ENCODE peak calls at places on chromosome 4, in five cellular contexts. One of them, this sample, is unnamed.

GRCh38 chr4:113159901-113160545 is 110.6 kb downstream of the ANK2 start:
- DNase-seq in stomach: no peak
- DNase-seq in breast epithelium: no peak
- DNase-seq in HCT116: no peak
- DNase-seq in sigmoid colon: no peak
- DNase-seq in this sample: no peak

GRCh38 chr4:5843573-5844239 is 49.2 kb downstream of the CRMP1 start:
- DNase-seq in stomach: no peak
- DNase-seq in breast epithelium: no peak
- DNase-seq in HCT116: no peak
- DNase-seq in sigmoid colon: no peak
- DNase-seq in this sample: no peak

GRCh38 chr4:81833596-81833995 is 361.9 kb upstream of the RASGEF1B start:
- DNase-seq in HCT116: no peak
- DNase-seq in sigmoid colon: no peak
- DNase-seq in breast epithelium: no peak
- DNase-seq in stomach: no peak
- DNase-seq in this sample: no peak

GRCh38 chr4:147830987-147831386 is 99.1 kb downstream of the ARHGAP10 start:
- DNase-seq in HCT116: no peak
- DNase-seq in breast epithelium: no peak
- DNase-seq in stomach: no peak
- DNase-seq in sigmoid colon: no peak
- DNase-seq in this sample: peak; percentile 52

GRCh38 chr4:189869236-189869635 is 71.4 kb upstream of the FRG1 start:
- DNase-seq in stomach: no peak
- DNase-seq in sigmoid colon: no peak
- DNase-seq in HCT116: no peak
- DNase-seq in breast epithelium: no peak
- DNase-seq in this sample: no peak

GRCh38 chr4:149986916-149987315 is 91.3 kb upstream of the DCLK2 start:
- DNase-seq in sigmoid colon: no peak
- DNase-seq in stomach: no peak
- DNase-seq in HCT116: no peak
- DNase-seq in breast epithelium: no peak
- DNase-seq in this sample: no peak

GRCh38 chr4:74794341-74794801 is at the start of gene BTC:
- DNase-seq in stomach: peak; percentile 77
- DNase-seq in sigmoid colon: peak; percentile 78
- DNase-seq in HCT116: peak; percentile 43
- DNase-seq in breast epithelium: peak; percentile 61
- DNase-seq in this sample: no peak

GRCh38 chr4:82589756-82590155 is 28.0 kb upstream of the TMEM150C start:
- DNase-seq in breast epithelium: no peak
- DNase-seq in stomach: no peak
- DNase-seq in sigmoid colon: no peak
- DNase-seq in HCT116: no peak
- DNase-seq in this sample: no peak

GRCh38 chr4:102506523-102506922 is 5.4 kb downstream of the NFKB1 start:
- DNase-seq in breast epithelium: no peak
- DNase-seq in stomach: no peak
- DNase-seq in sigmoid colon: no peak
- DNase-seq in HCT116: no peak
- DNase-seq in this sample: no peak

GRCh38 chr4:1992468-1993168 is 16.2 kb downstream of the NELFA start:
- DNase-seq in HCT116: no peak
- DNase-seq in stomach: no peak
- DNase-seq in sigmoid colon: no peak
- DNase-seq in breast epithelium: no peak
- DNase-seq in this sample: no peak

GRCh38 chr4:5158391-5158770 is 107.1 kb downstream of the STK32B start:
- DNase-seq in sigmoid colon: no peak
- DNase-seq in HCT116: no peak
- DNase-seq in breast epithelium: no peak
- DNase-seq in stomach: no peak
- DNase-seq in this sample: no peak

GRCh38 chr4:47468686-47469365 is 5.3 kb upstream of the COMMD8 start:
- DNase-seq in HCT116: no peak
- DNase-seq in breast epithelium: no peak
- DNase-seq in sigmoid colon: no peak
- DNase-seq in stomach: no peak
- DNase-seq in this sample: no peak

GRCh38 chr4:101326586-101326985 is 20.7 kb downstream of the PPP3CA start:
- DNase-seq in stomach: no peak
- DNase-seq in sigmoid colon: no peak
- DNase-seq in breast epithelium: no peak
- DNase-seq in HCT116: no peak
- DNase-seq in this sample: no peak

GRCh38 chr4:95217197-95217596 is 331.6 kb downstream of the UNC5C start:
- DNase-seq in HCT116: no peak
- DNase-seq in sigmoid colon: no peak
- DNase-seq in breast epithelium: no peak
- DNase-seq in stomach: no peak
- DNase-seq in this sample: no peak

GRCh38 chr4:155908187-155909139 is 5.0 kb downstream of the TDO2 start:
- DNase-seq in stomach: no peak
- DNase-seq in breast epithelium: no peak
- DNase-seq in sigmoid colon: no peak
- DNase-seq in HCT116: no peak
- DNase-seq in this sample: no peak

GRCh38 chr4:56757270-56757746 is 64.2 kb downstream of the SPINK2 start:
- DNase-seq in stomach: no peak
- DNase-seq in breast epithelium: no peak
- DNase-seq in HCT116: no peak
- DNase-seq in sigmoid colon: peak; percentile 88
- DNase-seq in this sample: no peak

GRCh38 chr4:174096456-174096855 is 187.0 kb downstream of the FBXO8 start:
- DNase-seq in stomach: no peak
- DNase-seq in HCT116: no peak
- DNase-seq in breast epithelium: no peak
- DNase-seq in sigmoid colon: no peak
- DNase-seq in this sample: no peak

GRCh38 chr4:148216866-148217814 is 225.1 kb downstream of the NR3C2 start:
- DNase-seq in sigmoid colon: no peak
- DNase-seq in stomach: no peak
- DNase-seq in breast epithelium: no peak
- DNase-seq in HCT116: no peak
- DNase-seq in this sample: peak; percentile 20

GRCh38 chr4:54954656-54955388 is 170.6 kb downstream of the KDR start:
- DNase-seq in stomach: no peak
- DNase-seq in HCT116: no peak
- DNase-seq in breast epithelium: no peak
- DNase-seq in sigmoid colon: no peak
- DNase-seq in this sample: peak; percentile 60

GRCh38 chr4:123822353-123822752 is 425.8 kb downstream of the SPRY1 start:
- DNase-seq in sigmoid colon: no peak
- DNase-seq in stomach: no peak
- DNase-seq in breast epithelium: no peak
- DNase-seq in HCT116: no peak
- DNase-seq in this sample: no peak

GRCh38 chr4:93960916-93961315 is 132.4 kb downstream of the ATOH1 start:
- DNase-seq in sigmoid colon: no peak
- DNase-seq in breast epithelium: no peak
- DNase-seq in stomach: no peak
- DNase-seq in HCT116: no peak
- DNase-seq in this sample: no peak

GRCh38 chr4:6520051-6520450 is 47.6 kb upstream of the PPP2R2C start:
- DNase-seq in sigmoid colon: peak; percentile 36
- DNase-seq in HCT116: no peak
- DNase-seq in stomach: no peak
- DNase-seq in breast epithelium: no peak
- DNase-seq in this sample: no peak

GRCh38 chr4:146637853-146638800 is 566 bp upstream of the POU4F2 start:
- DNase-seq in HCT116: no peak
- DNase-seq in sigmoid colon: no peak
- DNase-seq in breast epithelium: no peak
- DNase-seq in stomach: no peak
- DNase-seq in this sample: no peak

GRCh38 chr4:140014284-140014683 is 139.7 kb downstream of the MAML3 start:
- DNase-seq in breast epithelium: no peak
- DNase-seq in sigmoid colon: no peak
- DNase-seq in HCT116: no peak
- DNase-seq in stomach: no peak
- DNase-seq in this sample: no peak

GRCh38 chr4:85514117-85514516 is 39.2 kb downstream of the ARHGAP24 start:
- DNase-seq in sigmoid colon: no peak
- DNase-seq in HCT116: no peak
- DNase-seq in stomach: no peak
- DNase-seq in breast epithelium: no peak
- DNase-seq in this sample: no peak

GRCh38 chr4:121950680-121951569 is 935 bp downstream of the TRPC3 start:
- DNase-seq in stomach: peak; percentile 27
- DNase-seq in sigmoid colon: peak; percentile 67
- DNase-seq in breast epithelium: no peak
- DNase-seq in HCT116: no peak
- DNase-seq in this sample: peak; percentile 13

GRCh38 chr4:15515106-15515505 is 45.4 kb downstream of the CC2D2A start:
- DNase-seq in breast epithelium: no peak
- DNase-seq in stomach: no peak
- DNase-seq in HCT116: no peak
- DNase-seq in sigmoid colon: no peak
- DNase-seq in this sample: peak; percentile 50

GRCh38 chr4:122826596-122827257 is at the start of gene FGF2:
- DNase-seq in sigmoid colon: peak; percentile 90
- DNase-seq in stomach: peak; percentile 31
- DNase-seq in HCT116: no peak
- DNase-seq in breast epithelium: peak; percentile 52
- DNase-seq in this sample: peak; percentile 68

GRCh38 chr4:48906283-48907173 is at the start of gene OCIAD2:
- DNase-seq in sigmoid colon: peak; percentile 69
- DNase-seq in stomach: peak; percentile 84
- DNase-seq in breast epithelium: peak; percentile 68
- DNase-seq in HCT116: peak; percentile 55
- DNase-seq in this sample: peak; percentile 70

GRCh38 chr4:48907706-48908477 is 1.3 kb upstream of the OCIAD2 start:
- DNase-seq in HCT116: no peak
- DNase-seq in breast epithelium: no peak
- DNase-seq in stomach: no peak
- DNase-seq in sigmoid colon: no peak
- DNase-seq in this sample: no peak

GRCh38 chr4:48904101-48904500 is 2.5 kb downstream of the OCIAD2 start:
- DNase-seq in stomach: no peak
- DNase-seq in sigmoid colon: no peak
- DNase-seq in breast epithelium: no peak
- DNase-seq in HCT116: no peak
- DNase-seq in this sample: no peak

GRCh38 chr4:48904541-48905142 is 1.9 kb downstream of the OCIAD2 start:
- DNase-seq in stomach: no peak
- DNase-seq in HCT116: no peak
- DNase-seq in sigmoid colon: no peak
- DNase-seq in breast epithelium: no peak
- DNase-seq in this sample: no peak

DNA sequence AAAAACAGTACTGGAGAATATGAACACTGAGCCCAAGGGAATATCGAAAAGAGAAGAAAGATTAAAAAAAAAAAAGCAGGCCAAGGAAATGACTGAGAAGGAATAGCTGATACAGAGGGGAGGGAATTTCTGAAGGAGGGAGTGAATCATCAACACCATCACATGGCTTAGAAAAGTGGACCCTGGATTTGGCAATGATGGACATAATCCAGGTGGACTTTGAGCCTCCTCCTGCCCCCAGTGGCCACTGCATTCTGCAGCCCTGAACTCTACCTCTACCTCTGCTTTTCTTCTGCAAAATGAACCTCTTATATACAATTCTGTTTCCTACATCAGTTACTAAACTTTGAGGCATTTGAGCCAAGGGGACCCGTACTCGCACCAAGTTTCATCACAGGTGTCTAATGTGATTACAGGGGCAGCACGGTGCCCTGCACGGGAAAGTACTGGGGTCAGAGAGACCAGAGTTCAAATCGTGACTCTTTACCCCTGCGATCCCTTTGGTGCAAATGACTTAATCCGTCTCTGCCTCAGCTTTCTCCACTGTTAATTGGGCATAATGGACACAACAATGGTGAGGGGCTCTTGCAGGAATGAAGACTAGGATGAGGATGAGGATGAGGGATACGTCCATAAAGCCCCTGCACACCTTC is 1.1 kb downstream of the OCIAD2 start:
- DNase-seq in sigmoid colon: no peak
- DNase-seq in HCT116: no peak
- DNase-seq in stomach: peak; percentile 31
- DNase-seq in breast epithelium: no peak
- DNase-seq in this sample: peak; percentile 41
- TF ChIP-seq CTCF in sigmoid colon: no peak
- TF ChIP-seq CTCF in HCT116: peak; percentile 37
- TF ChIP-seq CTCF in stomach: no peak
- TF ChIP-seq CTCF in breast epithelium: no peak
- TF ChIP-seq CTCF in this sample: no peak

GRCh38 chr4:138242076-138242829 is at the start of gene SLC7A11:
- DNase-seq in stomach: peak; percentile 78
- DNase-seq in HCT116: peak; percentile 96
- DNase-seq in sigmoid colon: no peak
- DNase-seq in breast epithelium: no peak
- DNase-seq in this sample: peak; percentile 96
- TF ChIP-seq POLR2A in stomach: no peak
- TF ChIP-seq POLR2A in HCT116: peak; percentile 47
- TF ChIP-seq POLR2A in sigmoid colon: peak; percentile 33
- TF ChIP-seq POLR2A in breast epithelium: no peak
- TF ChIP-seq POLR2A in this sample: peak; percentile 87

GRCh38 chr4:10098770-10099139 is 17.8 kb downstream of the WDR1 start:
- DNase-seq in sigmoid colon: no peak
- DNase-seq in HCT116: peak; percentile 41
- DNase-seq in breast epithelium: no peak
- DNase-seq in stomach: no peak
- DNase-seq in this sample: no peak

GRCh38 chr4:10096201-10096975 is 20.2 kb downstream of the WDR1 start:
- DNase-seq in breast epithelium: no peak
- DNase-seq in stomach: peak; percentile 63
- DNase-seq in HCT116: peak; percentile 76
- DNase-seq in sigmoid colon: peak; percentile 83
- DNase-seq in this sample: peak; percentile 71

GRCh38 chr4:10095296-10095991 is 21.2 kb downstream of the WDR1 start:
- DNase-seq in sigmoid colon: no peak
- DNase-seq in breast epithelium: no peak
- DNase-seq in stomach: no peak
- DNase-seq in HCT116: no peak
- DNase-seq in this sample: no peak

GRCh38 chr4:10097906-10098769 is 18.5 kb downstream of the WDR1 start:
- DNase-seq in breast epithelium: no peak
- DNase-seq in HCT116: no peak
- DNase-seq in sigmoid colon: no peak
- DNase-seq in stomach: no peak
- DNase-seq in this sample: no peak

DNA sequence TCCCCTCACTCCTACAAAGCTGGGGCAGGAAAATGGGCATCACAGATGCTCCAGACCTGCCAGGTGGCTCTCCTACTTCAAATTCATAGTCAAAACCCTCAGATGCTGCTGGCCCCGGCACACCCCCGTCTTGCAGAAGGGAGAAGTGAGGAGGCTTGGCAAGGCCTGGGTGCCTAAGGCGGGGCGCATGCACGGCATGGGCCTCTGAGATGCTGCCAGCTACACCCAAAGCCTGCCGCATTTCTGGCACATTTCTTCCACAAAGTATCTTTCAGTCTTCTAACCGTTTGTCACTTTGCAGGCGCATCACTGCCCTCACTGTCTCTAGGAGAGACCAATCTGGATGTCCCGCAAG is 19.6 kb downstream of the WDR1 start:
- DNase-seq in stomach: no peak
- DNase-seq in sigmoid colon: no peak
- DNase-seq in HCT116: no peak
- DNase-seq in breast epithelium: no peak
- DNase-seq in this sample: no peak
- TF ChIP-seq POLR2AphosphoS5 in stomach: no peak
- TF ChIP-seq POLR2AphosphoS5 in sigmoid colon: no peak
- TF ChIP-seq POLR2AphosphoS5 in HCT116: no peak
- TF ChIP-seq POLR2AphosphoS5 in breast epithelium: no peak
- TF ChIP-seq POLR2AphosphoS5 in this sample: no peak

GRCh38 chr4:42411803-42412202 is 14.5 kb downstream of the SHISA3 start:
- DNase-seq in breast epithelium: no peak
- DNase-seq in stomach: no peak
- DNase-seq in sigmoid colon: no peak
- DNase-seq in HCT116: no peak
- DNase-seq in this sample: no peak
- TF ChIP-seq CTCF in breast epithelium: no peak
- TF ChIP-seq CTCF in stomach: no peak
- TF ChIP-seq CTCF in sigmoid colon: no peak
- TF ChIP-seq CTCF in HCT116: no peak
- TF ChIP-seq CTCF in this sample: no peak